ENCODE peak calls at places on chromosome 2, in nine cellular contexts. N is cardiac muscle cell, S is lower leg skin, A is transverse colon, K is foreskin fibroblast, R is bronchial epithelial cell, E is brain microvascular endothelial cell, T is epithelial cell of proximal tubule, I is neural crest cell. U is an unnamed sample.
A peak's percentile ranks its signal among the peaks of the same experiment; 100 is the strongest.

GRCh38 chr2:85340034-85340892 is 12.5 kb upstream of the TGOLN2 start:
- DNase-seq in T (no peak), S (no peak), E (no peak), N (peak; percentile 23), A (no peak), R (no peak), K (peak; percentile 36), I (no peak), U (no peak)

GRCh38 chr2:12636837-12637581 is 79.7 kb upstream of the TRIB2 start:
- DNase-seq in T (no peak), A (no peak), N (peak; percentile 35), I (no peak), K (peak; percentile 14), E (peak; percentile 5), R (no peak), S (no peak), U (no peak)

GRCh38 chr2:227033471-227034148 is 130.4 kb downstream of the COL4A4 start:
- DNase-seq in E (peak; percentile 24), S (no peak), A (peak; percentile 59), N (peak; percentile 80), K (peak; percentile 76), I (peak; percentile 60), T (no peak), R (peak; percentile 12), U (peak; percentile 25)

GRCh38 chr2:212815453-212815852 is 276.9 kb upstream of the ERBB4 start:
- DNase-seq in N (no peak), T (no peak), E (no peak), A (no peak), S (no peak), I (no peak), K (no peak), R (no peak), U (no peak)

GRCh38 chr2:101704046-101704466 is 6.5 kb downstream of the MAP4K4 start:
- DNase-seq in E (no peak), I (no peak), N (peak; percentile 80), T (no peak), S (peak; percentile 69), A (no peak), R (peak; percentile 83), K (peak; percentile 83), U (no peak)

GRCh38 chr2:219254590-219255219 is 987 bp upstream of the TUBA4A start:
- DNase-seq in R (no peak), T (no peak), S (no peak), I (no peak), A (no peak), E (no peak), N (no peak), K (peak; percentile 23), U (no peak)

GRCh38 chr2:137178955-137179377 is 413.6 kb downstream of the THSD7B start:
- DNase-seq in N (peak; percentile 48), E (no peak), R (peak; percentile 92), A (no peak), S (no peak), T (no peak), I (no peak), K (peak; percentile 53), U (no peak)

GRCh38 chr2:225429718-225430117 is 30.2 kb downstream of the NYAP2 start:
- DNase-seq in T (peak; percentile 36), K (peak; percentile 11), E (no peak), A (no peak), N (peak; percentile 22), I (no peak), S (no peak), R (peak; percentile 10), U (no peak)

GRCh38 chr2:33521791-33522281 is 45.4 kb downstream of the RASGRP3 start:
- DNase-seq in S (peak; percentile 49), T (no peak), K (peak; percentile 89), A (no peak), N (peak; percentile 68), E (no peak), I (no peak), R (no peak), U (no peak)

GRCh38 chr2:194999771-195000170 is 657.3 kb upstream of the SLC39A10 start:
- DNase-seq in E (no peak), S (no peak), K (no peak), N (no peak), I (no peak), R (no peak), T (no peak), A (no peak), U (no peak)

GRCh38 chr2:175838979-175839378 is 163.1 kb downstream of the LNPK start:
- DNase-seq in A (no peak), S (no peak), E (no peak), T (no peak), I (no peak), N (no peak), K (no peak), R (peak; percentile 31), U (no peak)

GRCh38 chr2:203534486-203535077 is 519 bp downstream of the RAPH1 start:
- DNase-seq in E (peak; percentile 13), I (no peak), A (peak; percentile 47), R (peak; percentile 21), T (no peak), K (peak; percentile 42), S (peak; percentile 21), N (peak; percentile 32), U (no peak)

DNA sequence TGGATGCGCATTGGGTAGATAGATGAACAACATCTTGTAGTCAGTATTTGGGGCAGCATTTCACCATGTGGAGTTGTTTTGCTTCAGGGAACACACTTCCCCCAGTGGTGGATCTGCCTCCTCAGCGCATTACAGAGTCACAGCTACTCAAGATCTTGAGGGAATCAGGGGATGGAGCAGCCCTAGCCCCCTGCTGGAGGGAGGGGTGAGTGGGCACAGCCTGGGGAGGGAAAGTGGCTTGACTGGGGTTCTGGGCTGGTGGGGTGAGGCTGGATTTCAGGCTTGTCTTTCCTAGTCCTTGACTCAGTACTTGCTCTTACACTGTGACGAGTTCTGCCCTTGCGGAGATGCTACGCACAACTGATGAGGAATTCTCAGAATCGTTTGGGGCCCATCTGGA is 271.0 kb upstream of the HS6ST1 start:
- DNase-seq in I (no peak), T (no peak), A (no peak), E (no peak), R (no peak), K (no peak), N (no peak), S (no peak), U (no peak)
- TF ChIP-seq CTCF in I (no peak), T (no peak), A (no peak), E (peak; percentile 22), R (no peak), K (no peak), N (no peak), S (no peak), U (no peak)

GRCh38 chr2:111617299-111617803 is 266.6 kb downstream of the ANAPC1 start:
- DNase-seq in A (no peak), R (peak; percentile 49), T (no peak), K (peak; percentile 68), N (no peak), E (no peak), I (no peak), S (no peak), U (no peak)

GRCh38 chr2:111618577-111618930 is 265.4 kb downstream of the ANAPC1 start:
- DNase-seq in K (peak; percentile 89), T (no peak), I (no peak), E (no peak), A (no peak), R (no peak), N (no peak), S (peak; percentile 46), U (no peak)

GRCh38 chr2:111616651-111617218 is 267.3 kb downstream of the ANAPC1 start:
- DNase-seq in N (no peak), A (no peak), T (no peak), R (no peak), I (no peak), E (no peak), K (no peak), S (no peak), U (no peak)

GRCh38 chr2:111617804-111618576 is 266.0 kb downstream of the ANAPC1 start:
- DNase-seq in T (no peak), A (no peak), K (peak; percentile 80), S (no peak), E (no peak), R (no peak), N (no peak), I (no peak), U (no peak)

DNA sequence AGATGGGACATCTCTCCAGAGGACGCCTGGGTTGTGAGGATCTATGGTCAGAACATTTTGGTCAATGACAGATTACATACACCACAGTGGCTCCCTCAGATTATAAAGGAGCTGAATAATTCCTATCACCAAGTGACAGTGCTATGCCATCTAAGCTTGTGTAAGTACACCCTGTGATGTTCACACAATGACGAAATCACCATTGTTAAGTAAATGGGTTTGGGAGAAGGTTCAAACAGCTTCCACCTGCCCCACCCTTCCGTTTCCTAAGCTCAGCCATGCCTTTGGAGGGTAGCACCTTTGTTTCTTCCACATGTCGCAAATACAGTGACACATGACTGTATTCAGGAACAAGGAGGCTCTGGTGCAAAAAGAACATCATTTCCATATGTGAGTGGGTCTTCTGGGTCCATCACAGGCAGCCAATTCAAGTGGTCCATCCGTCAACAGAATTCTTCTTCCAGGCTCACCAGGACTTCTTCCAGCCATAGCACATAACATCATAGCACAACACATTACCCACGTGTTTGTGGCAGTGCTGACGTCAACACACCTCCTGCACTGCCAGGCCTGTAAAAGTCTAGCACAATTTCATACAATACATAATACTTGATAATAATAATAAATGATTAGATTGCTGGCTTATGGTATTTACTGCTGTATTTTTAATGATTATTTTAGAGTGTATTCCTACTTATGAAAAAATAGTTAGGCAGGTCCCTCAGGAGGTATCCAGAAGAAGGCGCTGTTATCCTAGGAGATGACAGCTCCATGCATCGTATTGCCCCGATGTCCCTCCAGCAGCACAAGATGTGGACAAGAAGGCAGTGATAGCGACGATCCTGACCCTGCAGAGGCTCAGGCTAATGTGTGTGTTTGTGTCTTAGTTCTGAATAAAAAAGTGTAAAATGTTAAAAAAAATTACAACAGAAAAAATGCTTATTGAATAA is 264.8 kb downstream of the ANAPC1 start:
- DNase-seq in K (peak; percentile 61), R (no peak), A (no peak), N (peak; percentile 54), T (no peak), S (peak; percentile 43), E (no peak), I (no peak), U (no peak)
- TF ChIP-seq CTCF in K (no peak), R (no peak), A (no peak), N (peak; percentile 45), T (peak; percentile 38), S (no peak), E (peak; percentile 48), I (no peak), U (peak; percentile 12)

GRCh38 chr2:105896765-105897163 is 152.1 kb downstream of the NCK2 start:
- DNase-seq in R (no peak), N (no peak), S (no peak), I (no peak), E (no peak), K (no peak), T (no peak), A (no peak), U (no peak)
- TF ChIP-seq CTCF in R (no peak), N (no peak), S (no peak), I (no peak), E (peak; percentile 30), K (no peak), T (peak; percentile 18), A (no peak), U (peak; percentile 10)

DNA sequence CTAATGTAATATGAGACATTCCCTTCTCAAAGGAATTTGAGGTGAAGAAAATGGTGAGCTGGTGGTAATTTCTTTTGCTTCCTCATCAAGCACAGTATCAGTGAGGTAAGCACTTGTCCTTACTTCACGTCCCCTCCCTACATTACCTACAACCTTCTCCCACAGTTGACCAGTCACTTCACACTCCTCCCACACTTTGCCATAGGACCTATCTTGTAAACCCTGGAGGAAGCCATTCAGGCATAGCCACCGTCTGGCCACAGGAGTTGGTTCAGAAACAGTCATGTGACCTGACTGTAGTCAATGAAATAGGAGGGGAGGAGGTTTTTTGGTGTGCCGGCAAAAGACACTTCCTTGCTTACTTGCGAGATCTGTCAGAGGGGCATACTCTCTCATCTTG is 12.1 kb downstream of the ACOXL start:
- DNase-seq in E (no peak), A (no peak), S (no peak), R (no peak), K (no peak), T (no peak), N (no peak), I (no peak), U (no peak)
- TF ChIP-seq CTCF in E (no peak), A (no peak), S (no peak), R (no peak), K (no peak), T (no peak), N (no peak), I (no peak), U (no peak)